ENCODE peak calls at places on chromosomes 1 and 21, in six cellular contexts. One of them, this sample, is unnamed.

GRCh38 chr1:4653796-4654715 is at the start of gene AJAP1:
- DNase-seq in left colon: no peak
- DNase-seq in iris pigment epithelial cell: no peak
- DNase-seq in putamen: no peak
- DNase-seq in dermis blood vessel endothelial cell: no peak
- DNase-seq in hippocampal formation: no peak
- DNase-seq in this sample: no peak

GRCh38 chr21:36422279-36423098 is 37.3 kb downstream of the CHAF1B start:
- DNase-seq in left colon: peak; percentile 34
- DNase-seq in dermis blood vessel endothelial cell: peak; percentile 93
- DNase-seq in iris pigment epithelial cell: peak; percentile 64
- DNase-seq in hippocampal formation: no peak
- DNase-seq in putamen: no peak
- DNase-seq in this sample: peak; percentile 17

GRCh38 chr1:240803151-240803550 is 191.2 kb upstream of the GREM2 start:
- DNase-seq in left colon: no peak
- DNase-seq in dermis blood vessel endothelial cell: peak; percentile 67
- DNase-seq in iris pigment epithelial cell: peak; percentile 83
- DNase-seq in putamen: no peak
- DNase-seq in hippocampal formation: no peak
- DNase-seq in this sample: no peak

GRCh38 chr1:114340906-114341698 is 169.9 kb downstream of the TRIM33 start:
- DNase-seq in hippocampal formation: no peak
- DNase-seq in dermis blood vessel endothelial cell: no peak
- DNase-seq in left colon: no peak
- DNase-seq in putamen: no peak
- DNase-seq in iris pigment epithelial cell: no peak
- DNase-seq in this sample: no peak

GRCh38 chr21:34636961-34637360 is 22.0 kb upstream of the RCAN1 start:
- DNase-seq in putamen: no peak
- DNase-seq in iris pigment epithelial cell: no peak
- DNase-seq in hippocampal formation: no peak
- DNase-seq in left colon: no peak
- DNase-seq in dermis blood vessel endothelial cell: no peak
- DNase-seq in this sample: no peak

GRCh38 chr1:171702598-171702997 is 39.3 kb downstream of the VAMP4 start:
- DNase-seq in iris pigment epithelial cell: no peak
- DNase-seq in dermis blood vessel endothelial cell: no peak
- DNase-seq in putamen: no peak
- DNase-seq in left colon: no peak
- DNase-seq in hippocampal formation: no peak
- DNase-seq in this sample: no peak

GRCh38 chr1:33985656-33986055 is 121.8 kb downstream of the HMGB4 start:
- DNase-seq in left colon: no peak
- DNase-seq in iris pigment epithelial cell: no peak
- DNase-seq in hippocampal formation: no peak
- DNase-seq in dermis blood vessel endothelial cell: no peak
- DNase-seq in putamen: no peak
- DNase-seq in this sample: no peak

GRCh38 chr1:225454733-225455132 is 26.9 kb upstream of the LBR start:
- DNase-seq in dermis blood vessel endothelial cell: peak; percentile 77
- DNase-seq in left colon: no peak
- DNase-seq in iris pigment epithelial cell: peak; percentile 86
- DNase-seq in putamen: no peak
- DNase-seq in hippocampal formation: no peak
- DNase-seq in this sample: no peak

GRCh38 chr1:27487927-27488522 is 1.9 kb downstream of the WASF2 start:
- DNase-seq in hippocampal formation: peak; percentile 11
- DNase-seq in left colon: no peak
- DNase-seq in putamen: no peak
- DNase-seq in dermis blood vessel endothelial cell: peak; percentile 66
- DNase-seq in iris pigment epithelial cell: no peak
- DNase-seq in this sample: no peak